ENCODE peak calls at places on chromosomes 4 and X, in ten cellular contexts. A is Karpas-422, L is IMR-90, Q is HCT116, G is neural progenitor cell, Y is HepG2, J is OCI-LY7, V is hepatocyte, R is astrocyte, N is PC-3. M is an unnamed sample.

GRCh38 chrX:71541546-71542022 is 8.7 kb downstream of the OGT start:
- DNase-seq in Y (no peak), Q (no peak), V (no peak), G (no peak), N (peak; percentile 46), L (peak; percentile 75), R (peak; percentile 53), A (no peak), J (no peak), M (no peak)

GRCh38 chrX:51420610-51421009 is 75.8 kb downstream of the NUDT11 start:
- DNase-seq in G (peak; percentile 60), Y (peak; percentile 5), L (peak; percentile 45), A (peak; percentile 81), J (peak; percentile 73), V (peak; percentile 71), Q (peak; percentile 23), R (peak; percentile 13), N (peak; percentile 59), M (peak; percentile 72)

GRCh38 chr4:128294464-128294863 is 6.9 kb upstream of the PGRMC2 start:
- DNase-seq in N (no peak), V (no peak), A (no peak), L (no peak), G (no peak), Q (no peak), R (no peak), Y (no peak), J (no peak), M (no peak)

GRCh38 chrX:117854806-117855205 is 261.8 kb downstream of the KLHL13 start:
- DNase-seq in A (no peak), J (no peak), V (no peak), Q (no peak), Y (no peak), G (no peak), N (no peak), L (no peak), R (no peak), M (no peak)

GRCh38 chrX:30990361-30990760 is 81.5 kb downstream of the FTHL17 start:
- DNase-seq in Y (no peak), L (no peak), V (no peak), Q (no peak), A (no peak), N (peak; percentile 26), J (no peak), R (no peak), G (no peak), M (no peak)

GRCh38 chrX:118976599-118977340 is 2.4 kb downstream of the LONRF3 start:
- DNase-seq in N (peak; percentile 70), J (peak; percentile 29), A (peak; percentile 58), Q (no peak), L (no peak), Y (no peak), G (no peak), V (peak; percentile 56), R (no peak), M (no peak)

GRCh38 chr4:140726776-140727500 is 29.2 kb downstream of the TBC1D9 start:
- DNase-seq in R (peak; percentile 54), V (no peak), Q (no peak), L (peak; percentile 28), A (no peak), G (no peak), J (no peak), N (peak; percentile 58), Y (no peak), M (no peak)

GRCh38 chrX:1661048-1661921 is 46.4 kb downstream of the ASMT start:
- DNase-seq in Q (peak; percentile 60), V (no peak), G (peak; percentile 80), R (no peak), L (no peak), J (peak; percentile 98), A (peak; percentile 99), Y (peak; percentile 13), N (no peak), M (peak; percentile 96)

GRCh38 chr4:54660145-54660535 is 2.4 kb downstream of the KIT start:
- DNase-seq in A (no peak), N (peak; percentile 42), R (no peak), J (no peak), V (no peak), Q (no peak), L (no peak), Y (no peak), G (no peak), M (no peak)

DNA sequence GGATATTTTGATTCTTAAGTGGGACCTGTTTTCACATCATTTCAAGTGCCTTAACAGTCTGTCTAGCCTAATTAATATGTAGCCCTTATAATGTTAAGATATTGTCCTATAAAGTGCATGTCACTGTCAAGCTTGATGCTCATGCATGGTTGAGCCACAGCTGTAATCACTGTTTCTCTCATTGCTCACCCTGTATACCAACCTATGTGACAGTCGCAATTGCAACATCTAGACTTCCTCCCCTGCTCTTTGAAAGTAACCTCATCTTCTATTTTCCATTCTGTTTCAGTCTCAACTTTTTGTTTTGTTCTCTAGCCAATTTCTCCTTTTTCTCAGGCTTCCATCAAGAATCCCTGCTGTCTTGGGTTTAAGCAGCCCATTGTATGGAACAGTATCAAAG is 24.4 kb upstream of the MSL3 start:
- DNase-seq in G (no peak), Y (no peak), R (no peak), A (no peak), N (no peak), L (no peak), J (no peak), Q (no peak), V (no peak), M (no peak)
- H2AFZ ChIP-seq in G (no peak overlapping the region), Y (no peak overlapping the region), R (no peak overlapping the region), A (no peak overlapping the region), N (no peak overlapping the region), L (no peak overlapping the region), J (no peak overlapping the region), Q (no peak overlapping the region), V (no peak overlapping the region), M (no peak overlapping the region)

DNA sequence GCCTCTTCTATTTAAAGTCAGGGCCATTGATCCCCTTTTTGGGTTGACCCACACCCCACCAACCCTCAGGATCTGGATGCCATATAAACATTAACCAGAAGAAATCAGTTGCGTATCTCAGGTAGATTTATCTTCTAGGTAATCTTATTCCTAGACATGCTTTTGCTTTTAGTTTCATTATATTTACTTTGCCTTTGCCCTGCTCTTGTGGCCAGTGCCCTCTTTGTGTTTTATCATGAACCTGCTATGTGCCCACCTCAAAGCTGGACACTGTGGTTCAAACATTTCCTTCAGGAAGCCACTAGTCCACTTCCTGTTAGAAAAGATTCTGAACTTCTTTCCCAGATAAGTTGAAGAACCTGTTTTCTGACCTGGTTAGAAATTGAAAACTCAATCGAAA is 117.4 kb upstream of the EDNRA start:
- DNase-seq in V (no peak), L (no peak), R (no peak), G (no peak), Q (no peak), A (no peak), Y (no peak), J (no peak), N (peak; percentile 51), M (no peak)
- H3K4me2 ChIP-seq in V (peak overlapping the region; percentile 24), L (no peak overlapping the region), R (no peak overlapping the region), G (no peak overlapping the region), Q (no peak overlapping the region), A (no peak overlapping the region), Y (no peak overlapping the region), J (no peak overlapping the region), N (peak overlapping the region; percentile 58), M (no peak overlapping the region)

GRCh38 chr4:75844151-75844662 is 58.0 kb downstream of the PPEF2 start:
- DNase-seq in R (peak; percentile 95), G (no peak), J (no peak), Q (no peak), A (no peak), N (no peak), V (peak; percentile 55), L (peak; percentile 96), Y (peak; percentile 76), M (no peak)

GRCh38 chr4:75849459-75849858 is 52.8 kb downstream of the PPEF2 start:
- DNase-seq in A (no peak), N (no peak), J (no peak), G (peak; percentile 40), R (no peak), L (no peak), Y (no peak), Q (no peak), V (no peak), M (peak; percentile 42)

GRCh38 chr4:75843596-75843995 is 58.7 kb downstream of the PPEF2 start:
- DNase-seq in L (no peak), G (no peak), N (no peak), Q (no peak), R (peak; percentile 12), V (no peak), A (no peak), Y (no peak), J (no peak), M (no peak)

GRCh38 chr4:75848891-75849290 is 53.4 kb downstream of the PPEF2 start:
- DNase-seq in G (no peak), R (peak; percentile 70), A (no peak), N (no peak), J (no peak), L (peak; percentile 47), Q (no peak), V (no peak), Y (no peak), M (no peak)

DNA sequence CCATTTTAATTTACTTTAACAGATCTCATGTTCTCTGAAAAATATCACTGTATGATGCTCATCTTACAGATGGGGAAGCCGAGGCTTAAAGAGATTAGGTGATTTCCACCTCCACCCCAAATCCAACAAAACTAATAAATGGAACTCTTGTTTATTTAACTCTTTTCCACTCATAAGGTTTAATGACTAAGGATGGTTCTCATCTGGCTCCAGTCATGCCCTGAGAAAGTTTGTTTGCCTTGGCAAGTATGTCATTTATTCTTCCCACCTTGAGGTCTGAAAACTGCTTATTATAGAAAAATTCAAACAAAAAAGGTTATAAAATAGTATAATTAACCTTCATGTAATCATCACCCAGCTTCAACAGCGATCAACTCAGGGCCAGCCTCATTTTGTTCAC is 56.3 kb downstream of the PPEF2 start:
- DNase-seq in Q (no peak), L (peak; percentile 61), A (no peak), N (peak; percentile 17), V (no peak), R (peak; percentile 57), Y (no peak), J (no peak), G (no peak), M (no peak)
- H2AFZ ChIP-seq in Q (no peak overlapping the region), L (no peak overlapping the region), A (no peak overlapping the region), N (no peak overlapping the region), V (no peak overlapping the region), R (no peak overlapping the region), Y (no peak overlapping the region), J (no peak overlapping the region), G (peak overlapping the region; percentile 13), M (no peak overlapping the region)

DNA sequence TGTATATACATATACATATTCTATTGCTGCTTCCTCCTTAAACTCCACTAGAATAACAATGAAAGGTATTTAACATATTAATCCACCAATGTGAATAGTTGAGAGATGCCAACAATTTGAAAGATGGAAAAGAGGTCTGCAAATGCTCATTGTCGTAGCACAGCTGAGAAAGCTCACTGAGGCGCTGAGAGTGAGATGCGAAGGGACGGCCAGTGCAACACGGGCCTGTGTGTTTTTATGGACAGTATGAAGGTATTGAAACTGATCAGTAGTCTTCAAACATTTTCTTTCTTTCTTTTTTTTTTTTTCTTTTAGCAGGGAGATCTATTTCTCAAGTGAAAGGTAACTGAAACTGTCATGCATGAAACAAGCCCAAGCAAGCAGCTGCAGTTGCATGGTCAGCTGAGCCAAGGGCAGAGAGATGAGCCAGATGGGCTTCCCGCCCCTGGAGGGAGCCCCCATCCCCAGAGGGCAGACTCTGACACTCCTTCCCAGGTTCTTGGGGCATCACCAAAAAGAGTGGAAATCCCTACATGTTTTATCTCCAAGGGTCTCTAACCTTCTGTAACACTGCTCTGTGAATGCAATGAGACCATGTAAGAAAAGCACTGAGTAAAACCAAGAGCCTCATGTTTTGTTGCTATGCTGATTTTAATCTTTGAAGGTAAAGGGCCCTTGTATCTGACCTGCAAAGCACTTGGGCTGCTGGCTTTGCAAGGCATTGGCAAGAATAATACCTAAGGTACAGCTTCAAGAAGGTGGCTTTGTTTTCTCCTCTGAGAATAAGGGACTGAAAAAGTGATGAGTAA is 41.4 kb upstream of the HS3ST1 start:
- DNase-seq in J (no peak), Y (no peak), G (no peak), A (no peak), V (no peak), L (no peak), N (no peak), R (no peak), Q (no peak), M (peak; percentile 22)
- H3K4me2 ChIP-seq in J (no peak overlapping the region), Y (no peak overlapping the region), G (no peak overlapping the region), A (no peak overlapping the region), V (no peak overlapping the region), L (no peak overlapping the region), N (no peak overlapping the region), R (no peak overlapping the region), Q (no peak overlapping the region), M (peak overlapping the region; percentile 46)

M was measured in GM23338.